ENCODE peak calls at places on chromosome 5, in eight cellular contexts. N is KG1; R is CD4-positive, alpha-beta memory T cell; A is kidney tubule cell; M is stimulated activated CD8-positive, alpha-beta memory T cell treated with anti-CD3 and anti-CD28 coated beads, Interleukin-4, amount 100 ng/mL, for 1 hour; P is tibial artery; G is head of caudate nucleus; K is amniotic stem cell. W is an unnamed sample.

GRCh38 chr5:10453564-10453963 is 11.9 kb downstream of the ROPN1L start:
- DNase-seq in G (no peak), K (no peak), N (no peak), M (no peak), R (no peak), P (no peak), A (peak; percentile 67), W (no peak)

GRCh38 chr5:168765220-168766037 is 186.3 kb upstream of the PANK3 start:
- DNase-seq in N (no peak), K (no peak), M (no peak), R (no peak), A (peak; percentile 16), G (no peak), P (peak; percentile 37), W (no peak)

GRCh38 chr5:135476615-135477493 is 24.7 kb upstream of the TIFAB start:
- DNase-seq in P (no peak), N (no peak), A (no peak), K (no peak), G (no peak), M (no peak), R (no peak), W (no peak)

GRCh38 chr5:141234109-141234508 is 11.0 kb downstream of the PCDHB14 start:
- DNase-seq in N (no peak), P (no peak), K (no peak), G (no peak), M (no peak), A (no peak), R (no peak), W (no peak)

GRCh38 chr5:172497591-172498255 is 43.4 kb upstream of the SH3PXD2B start:
- DNase-seq in A (no peak), M (no peak), N (no peak), K (no peak), P (no peak), R (no peak), G (no peak), W (no peak)

GRCh38 chr5:172644711-172645110 is 3.6 kb downstream of the NEURL1B start:
- DNase-seq in P (no peak), N (no peak), G (no peak), K (no peak), R (no peak), A (no peak), M (no peak), W (no peak)

GRCh38 chr5:79878721-79879336 is 112.2 kb downstream of the MTX3 start:
- DNase-seq in M (no peak), A (peak; percentile 16), G (no peak), K (no peak), P (no peak), N (no peak), R (no peak), W (peak; percentile 41)

GRCh38 chr5:122153774-122154173 is 24.4 kb downstream of the ZNF474 start:
- DNase-seq in M (no peak), A (no peak), R (no peak), N (no peak), G (no peak), K (no peak), P (no peak), W (no peak)

GRCh38 chr5:178121450-178122276 is 8.3 kb downstream of the N4BP3 start:
- DNase-seq in K (no peak), N (no peak), G (no peak), P (no peak), M (no peak), A (no peak), R (no peak), W (no peak)

GRCh38 chr5:125083932-125084331 is 337.5 kb upstream of the ZNF608 start:
- DNase-seq in K (peak; percentile 29), P (no peak), R (no peak), G (no peak), A (peak; percentile 57), M (no peak), N (no peak), W (no peak)

GRCh38 chr5:88667187-88668141 is 215.5 kb downstream of the MEF2C start:
- DNase-seq in N (no peak), R (no peak), A (no peak), K (no peak), P (no peak), G (peak; percentile 61), M (no peak), W (no peak)

GRCh38 chr5:131528682-131529081 is 106.3 kb downstream of the RAPGEF6 start:
- DNase-seq in R (no peak), A (no peak), G (no peak), M (no peak), K (no peak), N (no peak), P (no peak), W (no peak)

GRCh38 chr5:138568061-138568824 is 7.0 kb downstream of the HSPA9 start:
- DNase-seq in R (no peak), G (no peak), P (no peak), N (no peak), M (no peak), K (no peak), A (peak; percentile 86), W (no peak)

GRCh38 chr5:165209101-165209727 is 1703.8 kb downstream of the MAT2B start:
- DNase-seq in P (no peak), A (peak; percentile 30), N (no peak), G (no peak), R (no peak), M (no peak), K (no peak), W (no peak)

GRCh38 chr5:162096448-162096847 is 28.9 kb downstream of the GABRG2 start:
- DNase-seq in A (peak; percentile 4), G (no peak), K (no peak), P (no peak), R (no peak), M (no peak), N (no peak), W (no peak)

GRCh38 chr5:43227655-43228054 is 35.6 kb downstream of the NIM1K start:
- DNase-seq in N (no peak), M (no peak), R (no peak), G (no peak), K (no peak), A (peak; percentile 57), P (no peak), W (no peak)

GRCh38 chr5:153222956-153223355 is 267.5 kb upstream of the GRIA1 start:
- DNase-seq in G (no peak), P (no peak), N (no peak), K (no peak), M (no peak), R (no peak), A (no peak), W (no peak)

GRCh38 chr5:123450114-123450513 is 26.9 kb upstream of the CEP120 start:
- DNase-seq in R (no peak), G (no peak), A (no peak), N (no peak), P (no peak), K (no peak), M (no peak), W (no peak)

GRCh38 chr5:14572384-14572783 is 9.2 kb upstream of the OTULINL start:
- DNase-seq in P (no peak), R (no peak), A (no peak), G (no peak), K (no peak), N (no peak), M (no peak), W (no peak)

GRCh38 chr5:168826292-168826725 is 247.1 kb upstream of the PANK3 start:
- DNase-seq in G (peak; percentile 52), P (no peak), M (no peak), K (no peak), R (no peak), N (no peak), A (no peak), W (no peak)

GRCh38 chr5:135392256-135392655 is 6.8 kb downstream of the MACROH2A1 start:
- DNase-seq in M (no peak), G (no peak), P (no peak), N (no peak), K (peak; percentile 19), A (peak; percentile 59), R (no peak), W (no peak)

GRCh38 chr5:169791251-169791650 is 154.2 kb downstream of the DOCK2 start:
- DNase-seq in A (peak; percentile 95), P (no peak), N (no peak), K (no peak), M (no peak), R (no peak), G (no peak), W (no peak)

GRCh38 chr5:171152382-171152781 is 156.7 kb upstream of the TLX3 start:
- DNase-seq in K (no peak), M (no peak), R (no peak), P (no peak), A (peak; percentile 23), N (no peak), G (no peak), W (no peak)